ENCODE peak calls at places on chromosomes 5 and 9, in eight cellular contexts. One of them, this sample, is unnamed.

GRCh38 chr9:89432986-89433530 is 64.9 kb downstream of the SEMA4D start:
- DNase-seq in WTC11: no peak
- DNase-seq in hepatic stellate cell: no peak
- DNase-seq in frontal cortex: no peak
- DNase-seq in DMS153: no peak
- DNase-seq in stimulated activated CD8-positive, alpha-beta memory T cell treated with anti-CD3 and anti-CD28 coated beads, Interleukin-4, amount 100 ng/mL, for 24 hours: no peak
- DNase-seq in RPMI8226: no peak
- DNase-seq in iris pigment epithelial cell: no peak
- DNase-seq in this sample: no peak

GRCh38 chr5:77620404-77620803 is 18.1 kb downstream of the OTP start:
- DNase-seq in DMS153: peak; percentile 62
- DNase-seq in RPMI8226: peak; percentile 65
- DNase-seq in frontal cortex: no peak
- DNase-seq in WTC11: peak; percentile 74
- DNase-seq in iris pigment epithelial cell: no peak
- DNase-seq in hepatic stellate cell: no peak
- DNase-seq in stimulated activated CD8-positive, alpha-beta memory T cell treated with anti-CD3 and anti-CD28 coated beads, Interleukin-4, amount 100 ng/mL, for 24 hours: no peak
- DNase-seq in this sample: no peak

GRCh38 chr5:65923339-65923738 is 3.0 kb upstream of the ERBIN start:
- DNase-seq in hepatic stellate cell: no peak
- DNase-seq in DMS153: no peak
- DNase-seq in WTC11: no peak
- DNase-seq in iris pigment epithelial cell: no peak
- DNase-seq in frontal cortex: no peak
- DNase-seq in stimulated activated CD8-positive, alpha-beta memory T cell treated with anti-CD3 and anti-CD28 coated beads, Interleukin-4, amount 100 ng/mL, for 24 hours: no peak
- DNase-seq in RPMI8226: no peak
- DNase-seq in this sample: no peak

GRCh38 chr5:145829708-145830361 is 5.3 kb downstream of the PRELID2 start:
- DNase-seq in frontal cortex: no peak
- DNase-seq in RPMI8226: no peak
- DNase-seq in hepatic stellate cell: no peak
- DNase-seq in stimulated activated CD8-positive, alpha-beta memory T cell treated with anti-CD3 and anti-CD28 coated beads, Interleukin-4, amount 100 ng/mL, for 24 hours: no peak
- DNase-seq in DMS153: peak; percentile 37
- DNase-seq in WTC11: no peak
- DNase-seq in iris pigment epithelial cell: no peak
- DNase-seq in this sample: no peak

GRCh38 chr5:10797246-10797645 is 36.2 kb upstream of the DAP start:
- DNase-seq in hepatic stellate cell: no peak
- DNase-seq in iris pigment epithelial cell: peak; percentile 54
- DNase-seq in WTC11: no peak
- DNase-seq in stimulated activated CD8-positive, alpha-beta memory T cell treated with anti-CD3 and anti-CD28 coated beads, Interleukin-4, amount 100 ng/mL, for 24 hours: no peak
- DNase-seq in RPMI8226: no peak
- DNase-seq in DMS153: no peak
- DNase-seq in frontal cortex: no peak
- DNase-seq in this sample: peak; percentile 56

GRCh38 chr5:155147222-155147621 is 133.7 kb downstream of the KIF4B start:
- DNase-seq in DMS153: no peak
- DNase-seq in iris pigment epithelial cell: peak; percentile 3
- DNase-seq in WTC11: no peak
- DNase-seq in hepatic stellate cell: no peak
- DNase-seq in RPMI8226: no peak
- DNase-seq in frontal cortex: peak; percentile 8
- DNase-seq in stimulated activated CD8-positive, alpha-beta memory T cell treated with anti-CD3 and anti-CD28 coated beads, Interleukin-4, amount 100 ng/mL, for 24 hours: no peak
- DNase-seq in this sample: peak; percentile 3

GRCh38 chr9:70981312-70981711 is 140.1 kb downstream of the TRPM3 start:
- DNase-seq in RPMI8226: no peak
- DNase-seq in frontal cortex: no peak
- DNase-seq in DMS153: no peak
- DNase-seq in stimulated activated CD8-positive, alpha-beta memory T cell treated with anti-CD3 and anti-CD28 coated beads, Interleukin-4, amount 100 ng/mL, for 24 hours: no peak
- DNase-seq in hepatic stellate cell: no peak
- DNase-seq in WTC11: no peak
- DNase-seq in iris pigment epithelial cell: no peak
- DNase-seq in this sample: no peak

GRCh38 chr5:113212244-113212920 is 222.4 kb downstream of the TSSK1B start:
- DNase-seq in hepatic stellate cell: no peak
- DNase-seq in RPMI8226: peak; percentile 74
- DNase-seq in WTC11: no peak
- DNase-seq in DMS153: no peak
- DNase-seq in stimulated activated CD8-positive, alpha-beta memory T cell treated with anti-CD3 and anti-CD28 coated beads, Interleukin-4, amount 100 ng/mL, for 24 hours: no peak
- DNase-seq in iris pigment epithelial cell: peak; percentile 75
- DNase-seq in frontal cortex: no peak
- DNase-seq in this sample: no peak

GRCh38 chr5:132264546-132265335 is 7.2 kb downstream of the PDLIM4 start:
- DNase-seq in frontal cortex: no peak
- DNase-seq in DMS153: no peak
- DNase-seq in stimulated activated CD8-positive, alpha-beta memory T cell treated with anti-CD3 and anti-CD28 coated beads, Interleukin-4, amount 100 ng/mL, for 24 hours: no peak
- DNase-seq in RPMI8226: no peak
- DNase-seq in hepatic stellate cell: no peak
- DNase-seq in WTC11: no peak
- DNase-seq in iris pigment epithelial cell: no peak
- DNase-seq in this sample: no peak

GRCh38 chr5:56412601-56413379 is 179.7 kb upstream of the ANKRD55 start:
- DNase-seq in WTC11: no peak
- DNase-seq in RPMI8226: peak; percentile 90
- DNase-seq in iris pigment epithelial cell: no peak
- DNase-seq in hepatic stellate cell: no peak
- DNase-seq in DMS153: no peak
- DNase-seq in stimulated activated CD8-positive, alpha-beta memory T cell treated with anti-CD3 and anti-CD28 coated beads, Interleukin-4, amount 100 ng/mL, for 24 hours: no peak
- DNase-seq in frontal cortex: no peak
- DNase-seq in this sample: no peak

GRCh38 chr9:110064721-110065252 is 143.2 kb downstream of the C9orf152 start:
- DNase-seq in stimulated activated CD8-positive, alpha-beta memory T cell treated with anti-CD3 and anti-CD28 coated beads, Interleukin-4, amount 100 ng/mL, for 24 hours: no peak
- DNase-seq in WTC11: no peak
- DNase-seq in DMS153: no peak
- DNase-seq in frontal cortex: no peak
- DNase-seq in iris pigment epithelial cell: no peak
- DNase-seq in RPMI8226: no peak
- DNase-seq in hepatic stellate cell: no peak
- DNase-seq in this sample: peak; percentile 55

This sample was measured in KBM-7.